ENCODE peak calls at places on chromosomes 1 and 21, in ten cellular contexts. I, Z, F, T, S, B, X, W, D and A are unnamed samples.

GRCh38 chr1:118960026-118960561 is 28.0 kb downstream of the TBX15 start:
- DNase-seq in T (no peak), Z (no peak), W (peak), X (peak), B (no peak), S (no peak), I (no peak), F (peak), D (peak), A (no peak)

GRCh38 chr21:16979574-16979973 is 533.3 kb upstream of the CXADR start:
- DNase-seq in W (no peak), I (no peak), T (no peak), Z (no peak), S (no peak), D (no peak), X (no peak), F (no peak), B (no peak), A (no peak)

GRCh38 chr1:212317916-212318315 is 32.7 kb downstream of the PPP2R5A start:
- DNase-seq in Z (no peak), W (no peak), F (no peak), D (no peak), S (no peak), T (no peak), B (no peak), I (no peak), X (no peak), A (no peak)

GRCh38 chr1:66684353-66684752 is 67.9 kb upstream of the DYNLT5 start:
- DNase-seq in X (no peak), S (no peak), F (no peak), D (no peak), B (no peak), W (no peak), I (no peak), T (no peak), Z (no peak), A (no peak)

GRCh38 chr21:42113926-42114409 is 42.9 kb downstream of the UMODL1 start:
- DNase-seq in Z (no peak), S (no peak), X (no peak), B (no peak), D (peak), T (no peak), F (no peak), W (no peak), I (no peak), A (no peak)

GRCh38 chr1:230423261-230423660 is 2.9 kb downstream of the PGBD5 start:
- DNase-seq in F (no peak), Z (no peak), X (no peak), T (no peak), I (no peak), D (no peak), S (no peak), W (no peak), B (no peak), A (no peak)

GRCh38 chr1:178551940-178552339 is 39.0 kb downstream of the TEX35 start:
- DNase-seq in F (no peak), Z (no peak), B (no peak), D (no peak), S (no peak), W (no peak), T (no peak), I (no peak), X (no peak), A (no peak)

GRCh38 chr1:24828887-24829192 is 83.6 kb downstream of the CLIC4 start:
- DNase-seq in X (no peak), S (no peak), W (no peak), D (no peak), I (no peak), T (no peak), Z (no peak), F (no peak), B (no peak), A (no peak)

GRCh38 chr1:86416343-86416742 is 7.6 kb upstream of the CLCA2 start:
- DNase-seq in S (no peak), F (no peak), X (no peak), W (no peak), B (no peak), Z (no peak), D (no peak), I (no peak), T (no peak), A (no peak)

GRCh38 chr1:155183775-155184221 is 10.1 kb downstream of the TRIM46 start:
- DNase-seq in S (peak), W (no peak), X (no peak), B (no peak), Z (no peak), D (no peak), T (no peak), F (no peak), I (no peak), A (no peak)

GRCh38 chr1:116298746-116299145 is 74.3 kb upstream of the ATP1A1 start:
- DNase-seq in Z (no peak), I (no peak), B (no peak), T (no peak), W (no peak), D (no peak), X (no peak), S (no peak), F (no peak), A (no peak)

GRCh38 chr21:14890141-14890540 is 174.7 kb downstream of the NRIP1 start:
- DNase-seq in X (no peak), S (no peak), B (no peak), F (no peak), Z (no peak), T (no peak), D (no peak), W (no peak), I (no peak), A (no peak)

GRCh38 chr1:203072911-203073310 is 12.9 kb downstream of the MYOG start:
- DNase-seq in X (no peak), Z (no peak), D (peak), F (no peak), S (no peak), T (no peak), W (peak), B (no peak), I (no peak), A (no peak)

GRCh38 chr1:79006564-79006963 is at the start of gene ADGRL4:
- DNase-seq in S (peak), B (no peak), D (peak), T (no peak), F (no peak), W (peak), X (peak), I (no peak), Z (no peak), A (no peak)

GRCh38 chr1:27119270-27119618 is 35.7 kb downstream of the SLC9A1 start:
- DNase-seq in F (no peak), W (no peak), D (peak), T (no peak), I (no peak), X (no peak), S (no peak), B (no peak), Z (no peak), A (no peak)

GRCh38 chr1:114232691-114233090 is 79.0 kb upstream of the SYT6 start:
- DNase-seq in D (no peak), X (no peak), Z (no peak), T (no peak), S (no peak), F (no peak), B (no peak), I (no peak), W (no peak), A (no peak)

GRCh38 chr1:31936278-31936965 is 1.7 kb downstream of the PTP4A2 start:
- DNase-seq in F (no peak), X (no peak), T (no peak), W (no peak), Z (no peak), D (peak), S (no peak), I (no peak), B (no peak), A (no peak)

GRCh38 chr1:9073148-9073547 is 3.7 kb upstream of the SLC2A5 start:
- DNase-seq in Z (no peak), X (no peak), T (no peak), D (no peak), I (no peak), W (no peak), B (no peak), S (no peak), F (no peak), A (no peak)

GRCh38 chr1:175009532-175009931 is 9.8 kb downstream of the CACYBP start:
- DNase-seq in W (no peak), X (no peak), S (no peak), I (no peak), B (no peak), Z (no peak), F (no peak), T (no peak), D (no peak), A (no peak)

GRCh38 chr1:206050655-206051235 is 2.2 kb upstream of the RHEX start:
- DNase-seq in W (no peak), D (no peak), I (no peak), F (peak), T (no peak), S (no peak), X (no peak), B (peak), Z (peak), A (no peak)

GRCh38 chr1:65812065-65812464 is 19.4 kb downstream of the PDE4B start:
- DNase-seq in B (no peak), D (peak), Z (no peak), T (no peak), W (peak), I (no peak), S (no peak), X (peak), F (peak), A (peak)

GRCh38 chr1:51535006-51535592 is 16.0 kb upstream of the EPS15 start:
- DNase-seq in B (peak), F (peak), T (peak), I (peak), W (peak), Z (no peak), S (peak), D (peak), X (peak), A (peak)